ENCODE peak calls at places on chromosomes 16 and 17, in four cellular contexts. S, B, X and T are unnamed samples.

GRCh38 chr17:80063815-80064585 is 27.6 kb downstream of the CCDC40 start:
- DNase-seq in B (no peak), X (peak; percentile 81), S (no peak), T (no peak)

GRCh38 chr17:66426397-66427033 is 124.1 kb downstream of the PRKCA start:
- DNase-seq in X (peak; percentile 66), S (no peak), B (no peak), T (no peak)

GRCh38 chr17:60960398-60961065 is 282.9 kb downstream of the BCAS3 start:
- DNase-seq in X (no peak), S (no peak), B (no peak), T (no peak)

GRCh38 chr16:87702325-87702811 is 63.4 kb downstream of the KLHDC4 start:
- DNase-seq in X (peak; percentile 19), B (peak; percentile 33), S (peak; percentile 80), T (peak; percentile 39)

GRCh38 chr17:31339906-31340661 is 18.7 kb upstream of the EVI2A start:
- DNase-seq in X (no peak), B (no peak), S (no peak), T (no peak)

GRCh38 chr17:42117397-42118125 is 3.6 kb downstream of the KAT2A start:
- DNase-seq in S (no peak), X (no peak), B (no peak), T (no peak)

GRCh38 chr17:74935585-74936469 is at the start of gene OTOP3:
- DNase-seq in X (no peak), B (no peak), S (no peak), T (no peak)

GRCh38 chr17:73371285-73371684 is 59.5 kb upstream of the CDC42EP4 start:
- DNase-seq in X (no peak), S (no peak), B (no peak), T (no peak)

GRCh38 chr16:54077412-54077821 is 209.2 kb downstream of the IRX3 start:
- DNase-seq in S (no peak), X (no peak), B (no peak), T (no peak)

GRCh38 chr17:43094129-43094834 is 30.9 kb downstream of the BRCA1 start:
- DNase-seq in X (no peak), S (no peak), B (no peak), T (no peak)

GRCh38 chr16:27326738-27327585 is 13.2 kb downstream of the IL4R start:
- DNase-seq in B (no peak), X (peak; percentile 81), S (peak; percentile 88), T (peak; percentile 67)

GRCh38 chr17:12554251-12554650 is 111.4 kb upstream of the MYOCD start:
- DNase-seq in X (no peak), S (no peak), B (no peak), T (no peak)

GRCh38 chr17:82288602-82288927 is 15.1 kb upstream of the CSNK1D start:
- DNase-seq in B (no peak), X (no peak), S (no peak), T (no peak)

GRCh38 chr17:57366558-57367351 is 110.4 kb downstream of the MSI2 start:
- DNase-seq in X (peak; percentile 75), B (no peak), S (no peak), T (no peak)

GRCh38 chr17:44636562-44636961 is 19.7 kb upstream of the MEIOC start:
- DNase-seq in S (no peak), X (peak; percentile 16), B (no peak), T (no peak)

GRCh38 chr16:29030086-29030840 is 45.4 kb downstream of the LAT start:
- DNase-seq in B (no peak), S (no peak), X (no peak), T (no peak)

GRCh38 chr16:24430937-24431760 is 108.2 kb upstream of the RBBP6 start:
- DNase-seq in X (no peak), S (no peak), B (peak; percentile 35), T (no peak)

GRCh38 chr17:29412780-29413565 is 22.8 kb downstream of the TAOK1 start:
- DNase-seq in B (no peak), S (peak; percentile 33), X (no peak), T (no peak)

GRCh38 chr17:38730526-38731379 is 612 bp downstream of the CISD3 start:
- DNase-seq in B (no peak), S (peak; percentile 77), X (peak; percentile 90), T (no peak)

GRCh38 chr17:38729886-38730525 is at the start of gene CISD3:
- DNase-seq in X (peak; percentile 81), B (no peak), S (peak; percentile 84), T (peak; percentile 68)

GRCh38 chr17:38727661-38728220 is 2.4 kb upstream of the CISD3 start:
- DNase-seq in S (no peak), X (no peak), B (no peak), T (no peak)

GRCh38 chr17:38729368-38729885 is 714 bp upstream of the CISD3 start:
- DNase-seq in S (no peak), X (no peak), B (no peak), T (no peak)

DNA sequence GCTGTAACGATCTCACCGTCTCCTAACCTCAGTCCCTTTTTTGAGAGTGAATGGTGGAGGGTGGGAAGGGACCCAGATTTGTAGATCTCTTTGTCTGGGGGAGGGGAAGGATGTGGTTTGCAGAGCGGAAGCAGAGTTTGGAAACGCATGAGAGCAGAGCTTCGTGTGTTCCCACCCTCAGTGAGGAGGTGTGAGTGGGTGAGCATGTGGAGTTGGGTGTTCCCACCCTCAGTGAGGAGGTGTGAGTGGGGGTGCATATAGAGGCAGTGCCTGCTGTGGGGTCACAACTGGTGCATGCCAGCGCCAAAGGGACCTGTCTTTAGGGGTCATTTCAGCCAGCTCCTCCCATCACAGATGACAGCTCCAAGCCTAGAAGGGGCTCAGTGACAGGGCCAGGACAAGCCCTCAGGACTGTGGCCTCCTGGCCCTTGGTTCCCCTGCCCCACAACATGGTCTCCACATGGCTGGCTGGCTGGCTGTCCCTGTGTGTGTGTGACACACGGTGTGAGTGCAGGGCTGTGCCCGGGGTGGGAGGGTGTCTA is 1.8 kb upstream of the CISD3 start:
- DNase-seq in X (no peak), S (no peak), B (peak; percentile 69), T (no peak)
- TF ChIP-seq ZNF274 in X (no peak), S (no peak), B (no peak), T (no peak)

GRCh38 chr16:81778861-81779539 is at the start of gene PLCG2:
- DNase-seq in X (no peak), B (no peak), S (peak; percentile 87), T (peak; percentile 35)
- TF ChIP-seq SUZ12 in X (no peak), B (no peak), S (no peak), T (no peak)

GRCh38 chr17:48486557-48486956 is 44.3 kb downstream of the HOXB1 start:
- DNase-seq in S (no peak), B (no peak), X (no peak), T (no peak)
- H3K4me1 ChIP-seq in S (no peaks in the 10 kb centered on the region), B (peaks cover 24% of the 10 kb centered on the region), X (no peaks in the 10 kb centered on the region), T (no peaks in the 10 kb centered on the region)

GRCh38 chr16:64280317-64280716 is 841.5 kb downstream of the CDH11 start:
- DNase-seq in S (no peak), X (no peak), B (no peak), T (no peak)

GRCh38 chr16:64276646-64277045 is 845.2 kb downstream of the CDH11 start:
- DNase-seq in S (no peak), B (no peak), X (no peak), T (no peak)

GRCh38 chr16:64282181-64282580 is 839.7 kb downstream of the CDH11 start:
- DNase-seq in B (no peak), S (no peak), X (no peak), T (no peak)

DNA sequence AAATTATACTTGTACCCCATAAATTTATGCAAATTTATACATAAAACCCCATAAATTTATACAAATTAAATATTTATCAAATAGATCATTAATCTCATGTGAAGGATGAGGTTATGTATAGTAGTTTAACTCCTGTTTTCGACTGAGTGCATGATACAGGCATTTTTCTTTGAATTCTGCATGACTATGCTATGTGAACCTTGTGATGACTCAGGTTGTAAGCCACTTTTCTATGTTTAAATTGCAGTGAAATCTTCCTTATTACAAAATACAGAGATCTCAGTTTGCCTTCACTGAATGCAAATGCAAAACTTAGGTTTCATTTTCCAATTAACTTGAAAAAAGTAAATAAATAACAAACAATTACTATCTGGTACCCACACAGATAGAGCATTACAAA is 843.7 kb downstream of the CDH11 start:
- DNase-seq in B (no peak), S (no peak), X (no peak), T (no peak)
- TF ChIP-seq ZNF274 in B (no peak), S (no peak), X (no peak), T (no peak)

GRCh38 chr17:19274893-19275292 is 37.7 kb downstream of the EPN2 start:
- DNase-seq in X (no peak), S (no peak), B (no peak), T (no peak)

GRCh38 chr17:19271751-19272357 is 34.7 kb downstream of the EPN2 start:
- DNase-seq in S (no peak), X (no peak), B (no peak), T (no peak)

GRCh38 chr17:19270951-19271611 is 33.9 kb downstream of the EPN2 start:
- DNase-seq in S (no peak), X (no peak), B (peak; percentile 37), T (no peak)

GRCh38 chr17:19275457-19276082 is 38.4 kb downstream of the EPN2 start:
- DNase-seq in B (no peak), S (no peak), X (no peak), T (no peak)

DNA sequence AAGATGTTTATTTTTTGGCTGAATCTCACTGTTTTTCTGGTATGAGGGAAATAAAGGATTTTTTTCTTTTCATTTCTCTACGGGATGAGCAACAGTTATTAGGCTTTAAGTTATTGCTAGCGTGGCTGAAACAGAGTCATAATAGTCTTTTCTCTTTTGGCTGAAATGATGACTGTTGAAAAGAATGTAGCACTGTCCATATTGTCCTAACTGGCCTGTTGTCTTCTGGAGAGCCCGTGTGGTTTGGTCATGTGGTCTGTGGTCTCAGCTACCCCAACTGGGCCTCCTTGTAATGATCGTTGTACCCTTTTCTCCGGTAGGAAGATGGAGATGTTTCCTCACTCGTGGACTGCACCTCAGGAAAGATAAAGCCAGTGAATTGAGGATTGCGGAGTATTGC is 36.6 kb downstream of the EPN2 start:
- DNase-seq in B (no peak), S (no peak), X (no peak), T (no peak)
- TF ChIP-seq SUZ12 in B (no peak), S (no peak), X (no peak), T (no peak)